ENCODE peak calls at places on chromosome 16, in eight cellular contexts. K is Peyer's patch, X is A549, H is mammary epithelial cell, W is AG10803, I is PC-9, T is tibial nerve, G is neuronal stem cell. D is an unnamed sample.

GRCh38 chr16:74738816-74739215 is 35.8 kb downstream of the FA2H start:
- DNase-seq in K (no peak), X (no peak), H (no peak), W (no peak), I (no peak), T (no peak), G (no peak), D (no peak)

GRCh38 chr16:5366126-5366525 is 268.5 kb upstream of the EEF2KMT start:
- DNase-seq in K (no peak), X (no peak), H (no peak), W (no peak), I (no peak), T (no peak), G (no peak), D (no peak)

GRCh38 chr16:51629602-51630001 is 478.5 kb upstream of the SALL1 start:
- DNase-seq in K (no peak), X (no peak), H (no peak), W (no peak), I (no peak), T (no peak), G (no peak), D (no peak)

GRCh38 chr16:84504420-84505248 is at the start of gene MEAK7:
- DNase-seq in K (peak), X (peak), H (peak), W (peak), I (peak), T (peak), G (peak), D (peak)

GRCh38 chr16:27102701-27103575 is 36.2 kb downstream of the C16orf82 start:
- DNase-seq in K (no peak), X (no peak), H (no peak), W (no peak), I (no peak), T (no peak), G (no peak), D (no peak)

GRCh38 chr16:46857261-46857962 is 26.4 kb upstream of the C16orf87 start:
- DNase-seq in K (peak), X (peak), H (peak), W (peak), I (no peak), T (no peak), G (no peak), D (peak)

GRCh38 chr16:290015-290680 is 7.2 kb downstream of the PDIA2 start:
- DNase-seq in K (no peak), X (no peak), H (no peak), W (no peak), I (no peak), T (no peak), G (no peak), D (no peak)

GRCh38 chr16:48180868-48181480 is 25.2 kb upstream of the ABCC12 start:
- DNase-seq in K (no peak), X (no peak), H (no peak), W (no peak), I (no peak), T (no peak), G (no peak), D (no peak)

GRCh38 chr16:24538756-24539294 is 541 bp upstream of the RBBP6 start:
- DNase-seq in K (no peak), X (no peak), H (no peak), W (no peak), I (no peak), T (no peak), G (no peak), D (no peak)

GRCh38 chr16:56986361-56986760 is 3.0 kb upstream of the NLRC5 start:
- DNase-seq in K (no peak), X (no peak), H (no peak), W (no peak), I (no peak), T (no peak), G (no peak), D (no peak)
- H3K4me3 ChIP-seq in K (no peak), X (no peak), H (no peak), W (no peak), I (no peak), T (no peak), G (no peak), D (no peak)

GRCh38 chr16:11737678-11738077 is 5.0 kb downstream of the TXNDC11 start:
- DNase-seq in K (no peak), X (no peak), H (no peak), W (no peak), I (no peak), T (no peak), G (no peak), D (no peak)
- H3K4me3 ChIP-seq in K (no peak), X (no peak), H (no peak), W (no peak), I (no peak), T (no peak), G (no peak), D (no peak)

DNA sequence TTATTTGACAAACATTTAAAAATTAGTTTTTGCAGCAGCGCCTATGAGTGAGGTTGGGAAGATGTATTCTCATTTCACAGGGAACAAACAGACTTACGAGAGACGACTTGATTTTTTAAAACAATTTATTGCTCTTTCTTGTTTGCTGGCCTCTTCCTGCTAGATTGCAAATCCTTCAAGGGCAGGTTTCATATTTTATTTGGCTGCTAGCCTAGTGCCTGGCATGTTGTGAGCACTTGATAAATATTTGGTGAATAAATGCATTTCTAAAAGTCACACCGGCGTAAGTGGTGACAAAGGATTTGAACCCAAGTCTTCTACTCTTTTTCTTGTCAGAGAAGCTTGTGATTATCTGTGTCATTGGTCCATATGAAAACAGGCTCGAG is 1.4 kb downstream of the WWP2 start:
- DNase-seq in K (no peak), X (no peak), H (no peak), W (no peak), I (no peak), T (no peak), G (no peak), D (no peak)
- H3K4me3 ChIP-seq in K (peak), X (peak), H (peak), W (no peak), I (peak), T (no peak), G (peak), D (peak)

GRCh38 chr16:65834680-65835079 is 531.8 kb upstream of the CDH5 start:
- DNase-seq in K (no peak), X (no peak), H (no peak), W (no peak), I (no peak), T (no peak), G (no peak), D (no peak)

GRCh38 chr16:65842067-65842466 is 524.4 kb upstream of the CDH5 start:
- DNase-seq in K (no peak), X (no peak), H (peak), W (no peak), I (no peak), T (no peak), G (no peak), D (no peak)

GRCh38 chr16:65837431-65837986 is 529.0 kb upstream of the CDH5 start:
- DNase-seq in K (no peak), X (no peak), H (no peak), W (no peak), I (no peak), T (no peak), G (no peak), D (peak)

GRCh38 chr16:65833171-65833871 is 533.2 kb upstream of the CDH5 start:
- DNase-seq in K (no peak), X (no peak), H (peak), W (peak), I (no peak), T (no peak), G (no peak), D (peak)

GRCh38 chr16:65838001-65838400 is 528.5 kb upstream of the CDH5 start:
- DNase-seq in K (no peak), X (no peak), H (no peak), W (no peak), I (no peak), T (no peak), G (no peak), D (no peak)
- H3K4me3 ChIP-seq in K (no peak), X (no peak), H (no peak), W (no peak), I (no peak), T (no peak), G (no peak), D (no peak)

GRCh38 chr16:30185683-30186421 is 2.5 kb downstream of the CORO1A start:
- DNase-seq in K (peak), X (no peak), H (no peak), W (no peak), I (no peak), T (no peak), G (no peak), D (no peak)
- H3K4me3 ChIP-seq in K (peak), X (no peak), H (no peak), W (no peak), I (no peak), T (no peak), G (no peak), D (no peak)

GRCh38 chr16:58421529-58421928 is 29.3 kb downstream of the GINS3 start:
- DNase-seq in K (no peak), X (no peak), H (peak), W (peak), I (peak), T (no peak), G (no peak), D (no peak)
- H3K4me3 ChIP-seq in K (no peak), X (no peak), H (no peak), W (no peak), I (no peak), T (no peak), G (no peak), D (no peak)

DNA sequence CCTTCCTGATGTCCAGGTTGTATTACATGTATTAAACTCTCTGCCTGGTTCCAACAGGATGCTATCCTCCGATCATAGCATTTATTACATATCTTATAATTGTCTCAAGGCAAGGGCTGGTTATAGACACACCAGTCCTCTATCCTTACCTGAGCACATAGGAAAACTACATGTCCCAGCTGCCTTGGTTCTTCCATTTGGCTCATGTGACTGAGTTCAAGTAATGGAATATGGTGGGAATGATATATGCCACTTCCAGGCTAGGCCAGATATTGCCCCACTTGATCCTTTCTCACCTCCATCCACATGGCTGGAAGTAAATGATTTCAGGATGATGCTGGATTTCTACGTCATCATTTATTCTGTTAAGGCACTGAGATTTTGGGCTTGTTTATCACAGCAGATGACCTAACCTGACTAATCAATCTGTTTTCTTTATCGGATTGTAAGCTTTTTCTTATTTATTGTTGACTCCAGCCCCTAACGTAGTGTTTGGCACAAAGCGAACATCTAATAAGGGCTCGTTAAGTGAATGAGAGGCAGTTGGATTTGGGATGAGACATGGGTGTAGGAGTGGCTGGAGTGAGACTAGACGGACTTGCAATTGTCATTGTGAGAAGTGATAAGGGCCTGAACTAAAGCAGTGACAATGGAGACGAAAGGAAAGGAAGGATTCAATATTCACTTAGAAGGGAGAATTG is 8.2 kb upstream of the SHISA9 start:
- DNase-seq in K (no peak), X (no peak), H (no peak), W (no peak), I (no peak), T (no peak), G (no peak), D (no peak)
- H3K4me3 ChIP-seq in K (no peak), X (no peak), H (no peak), W (no peak), I (no peak), T (no peak), G (no peak), D (no peak)

DNA sequence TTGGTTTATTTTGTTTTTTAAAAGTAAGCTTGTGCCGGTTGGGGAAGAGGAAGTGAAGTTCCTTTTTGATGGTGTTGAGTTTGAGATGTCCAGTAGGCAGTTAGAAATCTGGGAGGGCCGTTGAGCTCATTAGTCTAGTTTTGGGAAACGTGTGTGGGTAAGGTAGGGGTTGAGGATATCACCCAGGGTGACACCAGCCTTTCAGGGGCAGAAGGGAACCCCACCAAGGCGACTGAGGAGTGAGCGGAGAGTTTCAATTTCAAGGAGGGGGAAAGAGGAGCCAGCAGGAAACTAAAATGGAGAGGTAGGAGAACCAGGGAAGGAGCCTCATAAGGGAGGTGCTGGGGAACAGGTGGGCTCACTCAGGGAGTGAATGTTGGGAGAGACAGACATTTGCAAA is 22.7 kb downstream of the HAPSTR1 start:
- DNase-seq in K (no peak), X (no peak), H (no peak), W (no peak), I (no peak), T (no peak), G (no peak), D (no peak)
- H3K4me3 ChIP-seq in K (no peak), X (no peak), H (no peak), W (no peak), I (no peak), T (no peak), G (no peak), D (no peak)